ENCODE peak calls at places on chromosomes 2 and 18, in ten cellular contexts. One of them, this sample, is unnamed.
A peak's percentile ranks its signal among the peaks of the same experiment; 100 is the strongest.

GRCh38 chr2:226447896-226448295 is 351.7 kb downstream of the IRS1 start:
- DNase-seq in right cardiac atrium: no peak
- DNase-seq in ELR: peak; percentile 84
- DNase-seq in amniotic stem cell: no peak
- DNase-seq in CD14-positive monocyte: no peak
- DNase-seq in foreskin keratinocyte: peak; percentile 99
- DNase-seq in WTC11: no peak
- DNase-seq in body of pancreas: no peak
- DNase-seq in kidney: no peak
- DNase-seq in LoVo: no peak
- DNase-seq in this sample: no peak

GRCh38 chr2:114426111-114426510 is 16.3 kb upstream of the DPP10 start:
- DNase-seq in right cardiac atrium: no peak
- DNase-seq in ELR: no peak
- DNase-seq in amniotic stem cell: no peak
- DNase-seq in CD14-positive monocyte: no peak
- DNase-seq in foreskin keratinocyte: no peak
- DNase-seq in WTC11: no peak
- DNase-seq in body of pancreas: no peak
- DNase-seq in kidney: no peak
- DNase-seq in LoVo: no peak
- DNase-seq in this sample: no peak

GRCh38 chr2:196399736-196400691 is 228.6 kb upstream of the STK17B start:
- DNase-seq in right cardiac atrium: no peak
- DNase-seq in ELR: peak; percentile 94
- DNase-seq in amniotic stem cell: peak; percentile 85
- DNase-seq in CD14-positive monocyte: no peak
- DNase-seq in foreskin keratinocyte: peak; percentile 88
- DNase-seq in WTC11: no peak
- DNase-seq in body of pancreas: no peak
- DNase-seq in kidney: no peak
- DNase-seq in LoVo: peak; percentile 33
- DNase-seq in this sample: no peak

GRCh38 chr2:239321596-239322413 is 79.0 kb downstream of the HDAC4 start:
- DNase-seq in right cardiac atrium: no peak
- DNase-seq in ELR: no peak
- DNase-seq in amniotic stem cell: no peak
- DNase-seq in CD14-positive monocyte: no peak
- DNase-seq in foreskin keratinocyte: no peak
- DNase-seq in WTC11: no peak
- DNase-seq in body of pancreas: no peak
- DNase-seq in kidney: no peak
- DNase-seq in LoVo: no peak
- DNase-seq in this sample: no peak

GRCh38 chr2:10000541-10000940 is 42.8 kb upstream of the KLF11 start:
- DNase-seq in right cardiac atrium: no peak
- DNase-seq in ELR: no peak
- DNase-seq in amniotic stem cell: no peak
- DNase-seq in CD14-positive monocyte: no peak
- DNase-seq in foreskin keratinocyte: no peak
- DNase-seq in WTC11: no peak
- DNase-seq in body of pancreas: no peak
- DNase-seq in kidney: no peak
- DNase-seq in LoVo: no peak
- DNase-seq in this sample: peak; percentile 5

GRCh38 chr2:46837112-46837454 is 78.5 kb downstream of the MCFD2 start:
- DNase-seq in right cardiac atrium: no peak
- DNase-seq in ELR: no peak
- DNase-seq in amniotic stem cell: no peak
- DNase-seq in CD14-positive monocyte: no peak
- DNase-seq in foreskin keratinocyte: no peak
- DNase-seq in WTC11: no peak
- DNase-seq in body of pancreas: no peak
- DNase-seq in kidney: no peak
- DNase-seq in LoVo: no peak
- DNase-seq in this sample: no peak

GRCh38 chr2:239991689-239992314 is 33.3 kb downstream of the NDUFA10 start:
- DNase-seq in right cardiac atrium: no peak
- DNase-seq in ELR: peak; percentile 70
- DNase-seq in amniotic stem cell: peak; percentile 19
- DNase-seq in CD14-positive monocyte: no peak
- DNase-seq in foreskin keratinocyte: peak; percentile 33
- DNase-seq in WTC11: no peak
- DNase-seq in body of pancreas: no peak
- DNase-seq in kidney: no peak
- DNase-seq in LoVo: peak; percentile 53
- DNase-seq in this sample: no peak

GRCh38 chr2:125397535-125398251 is 1258.3 kb upstream of the GYPC start:
- DNase-seq in right cardiac atrium: no peak
- DNase-seq in ELR: no peak
- DNase-seq in amniotic stem cell: no peak
- DNase-seq in CD14-positive monocyte: no peak
- DNase-seq in foreskin keratinocyte: no peak
- DNase-seq in WTC11: no peak
- DNase-seq in body of pancreas: no peak
- DNase-seq in kidney: no peak
- DNase-seq in LoVo: no peak
- DNase-seq in this sample: no peak

GRCh38 chr18:21242141-21243040 is at the start of gene GREB1L:
- DNase-seq in right cardiac atrium: peak; percentile 86
- DNase-seq in ELR: peak; percentile 73
- DNase-seq in amniotic stem cell: peak; percentile 64
- DNase-seq in CD14-positive monocyte: no peak
- DNase-seq in foreskin keratinocyte: peak; percentile 53
- DNase-seq in WTC11: peak; percentile 77
- DNase-seq in body of pancreas: peak; percentile 29
- DNase-seq in kidney: peak; percentile 74
- DNase-seq in LoVo: no peak
- DNase-seq in this sample: peak; percentile 89

GRCh38 chr18:31450409-31450808 is 2.9 kb downstream of the DSG3 start:
- DNase-seq in right cardiac atrium: no peak
- DNase-seq in ELR: no peak
- DNase-seq in amniotic stem cell: no peak
- DNase-seq in CD14-positive monocyte: no peak
- DNase-seq in foreskin keratinocyte: peak; percentile 76
- DNase-seq in WTC11: no peak
- DNase-seq in body of pancreas: no peak
- DNase-seq in kidney: no peak
- DNase-seq in LoVo: no peak
- DNase-seq in this sample: no peak

GRCh38 chr18:68399721-68400120 is 315.2 kb downstream of the TMX3 start:
- DNase-seq in right cardiac atrium: no peak
- DNase-seq in ELR: no peak
- DNase-seq in amniotic stem cell: no peak
- DNase-seq in CD14-positive monocyte: no peak
- DNase-seq in foreskin keratinocyte: no peak
- DNase-seq in WTC11: no peak
- DNase-seq in body of pancreas: no peak
- DNase-seq in kidney: no peak
- DNase-seq in LoVo: no peak
- DNase-seq in this sample: no peak

GRCh38 chr2:111618577-111618930 is 265.4 kb downstream of the ANAPC1 start:
- DNase-seq in right cardiac atrium: peak; percentile 68
- DNase-seq in ELR: no peak
- DNase-seq in amniotic stem cell: no peak
- DNase-seq in CD14-positive monocyte: peak; percentile 62
- DNase-seq in foreskin keratinocyte: no peak
- DNase-seq in WTC11: no peak
- DNase-seq in body of pancreas: no peak
- DNase-seq in kidney: peak; percentile 78
- DNase-seq in LoVo: no peak
- DNase-seq in this sample: peak; percentile 69

GRCh38 chr2:165825041-165825440 is 31.0 kb upstream of the GALNT3 start:
- DNase-seq in right cardiac atrium: no peak
- DNase-seq in ELR: no peak
- DNase-seq in amniotic stem cell: no peak
- DNase-seq in CD14-positive monocyte: no peak
- DNase-seq in foreskin keratinocyte: no peak
- DNase-seq in WTC11: no peak
- DNase-seq in body of pancreas: peak; percentile 15
- DNase-seq in kidney: no peak
- DNase-seq in LoVo: no peak
- DNase-seq in this sample: no peak

GRCh38 chr2:203809991-203810510 is 57.5 kb upstream of the CTLA4 start:
- DNase-seq in right cardiac atrium: no peak
- DNase-seq in ELR: no peak
- DNase-seq in amniotic stem cell: no peak
- DNase-seq in CD14-positive monocyte: no peak
- DNase-seq in foreskin keratinocyte: no peak
- DNase-seq in WTC11: no peak
- DNase-seq in body of pancreas: no peak
- DNase-seq in kidney: no peak
- DNase-seq in LoVo: no peak
- DNase-seq in this sample: no peak

GRCh38 chr2:232231514-232231913 is 147.0 kb upstream of the ALPP start:
- DNase-seq in right cardiac atrium: no peak
- DNase-seq in ELR: no peak
- DNase-seq in amniotic stem cell: no peak
- DNase-seq in CD14-positive monocyte: no peak
- DNase-seq in foreskin keratinocyte: no peak
- DNase-seq in WTC11: peak; percentile 24
- DNase-seq in body of pancreas: no peak
- DNase-seq in kidney: no peak
- DNase-seq in LoVo: no peak
- DNase-seq in this sample: no peak

GRCh38 chr18:58239879-58240278 is 195.9 kb downstream of the NEDD4L start:
- DNase-seq in right cardiac atrium: no peak
- DNase-seq in ELR: peak; percentile 61
- DNase-seq in amniotic stem cell: no peak
- DNase-seq in CD14-positive monocyte: no peak
- DNase-seq in foreskin keratinocyte: peak; percentile 67
- DNase-seq in WTC11: no peak
- DNase-seq in body of pancreas: no peak
- DNase-seq in kidney: no peak
- DNase-seq in LoVo: no peak
- DNase-seq in this sample: no peak

GRCh38 chr2:33086400-33087015 is 139.8 kb downstream of the LTBP1 start:
- DNase-seq in right cardiac atrium: no peak
- DNase-seq in ELR: peak; percentile 19
- DNase-seq in amniotic stem cell: no peak
- DNase-seq in CD14-positive monocyte: no peak
- DNase-seq in foreskin keratinocyte: no peak
- DNase-seq in WTC11: no peak
- DNase-seq in body of pancreas: peak; percentile 55
- DNase-seq in kidney: no peak
- DNase-seq in LoVo: peak; percentile 14
- DNase-seq in this sample: no peak

GRCh38 chr2:21118302-21118920 is 5.4 kb upstream of the TDRD15 start:
- DNase-seq in right cardiac atrium: no peak
- DNase-seq in ELR: peak; percentile 3
- DNase-seq in amniotic stem cell: no peak
- DNase-seq in CD14-positive monocyte: no peak
- DNase-seq in foreskin keratinocyte: peak; percentile 20
- DNase-seq in WTC11: peak; percentile 29
- DNase-seq in body of pancreas: no peak
- DNase-seq in kidney: no peak
- DNase-seq in LoVo: peak; percentile 6
- DNase-seq in this sample: no peak

GRCh38 chr2:140257692-140258300 is 1477.6 kb upstream of the NXPH2 start:
- DNase-seq in right cardiac atrium: no peak
- DNase-seq in ELR: peak; percentile 19
- DNase-seq in amniotic stem cell: no peak
- DNase-seq in CD14-positive monocyte: no peak
- DNase-seq in foreskin keratinocyte: peak; percentile 71
- DNase-seq in WTC11: no peak
- DNase-seq in body of pancreas: no peak
- DNase-seq in kidney: no peak
- DNase-seq in LoVo: no peak
- DNase-seq in this sample: no peak

GRCh38 chr2:12819098-12819465 is 102.3 kb downstream of the TRIB2 start:
- DNase-seq in right cardiac atrium: peak; percentile 78
- DNase-seq in ELR: peak; percentile 95
- DNase-seq in amniotic stem cell: peak; percentile 87
- DNase-seq in CD14-positive monocyte: no peak
- DNase-seq in foreskin keratinocyte: peak; percentile 94
- DNase-seq in WTC11: no peak
- DNase-seq in body of pancreas: peak; percentile 45
- DNase-seq in kidney: no peak
- DNase-seq in LoVo: no peak
- DNase-seq in this sample: no peak

GRCh38 chr2:222709191-222709891 is 37.9 kb downstream of the MOGAT1 start:
- DNase-seq in right cardiac atrium: peak; percentile 68
- DNase-seq in ELR: peak; percentile 97
- DNase-seq in amniotic stem cell: peak; percentile 55
- DNase-seq in CD14-positive monocyte: peak; percentile 91
- DNase-seq in foreskin keratinocyte: peak; percentile 85
- DNase-seq in WTC11: peak; percentile 26
- DNase-seq in body of pancreas: no peak
- DNase-seq in kidney: peak; percentile 78
- DNase-seq in LoVo: no peak
- DNase-seq in this sample: peak; percentile 86

GRCh38 chr2:112812318-112813042 is 24.1 kb downstream of the IL1B start:
- DNase-seq in right cardiac atrium: no peak
- DNase-seq in ELR: peak; percentile 88
- DNase-seq in amniotic stem cell: peak; percentile 70
- DNase-seq in CD14-positive monocyte: no peak
- DNase-seq in foreskin keratinocyte: peak; percentile 85
- DNase-seq in WTC11: no peak
- DNase-seq in body of pancreas: no peak
- DNase-seq in kidney: no peak
- DNase-seq in LoVo: no peak
- DNase-seq in this sample: no peak

GRCh38 chr2:146623771-146624170 is 1221.1 kb upstream of the ACVR2A start:
- DNase-seq in right cardiac atrium: no peak
- DNase-seq in ELR: no peak
- DNase-seq in amniotic stem cell: peak; percentile 8
- DNase-seq in CD14-positive monocyte: no peak
- DNase-seq in foreskin keratinocyte: no peak
- DNase-seq in WTC11: no peak
- DNase-seq in body of pancreas: no peak
- DNase-seq in kidney: no peak
- DNase-seq in LoVo: no peak
- DNase-seq in this sample: no peak

GRCh38 chr2:232480201-232481190 is 7.1 kb downstream of the ECEL1 start:
- DNase-seq in right cardiac atrium: peak; percentile 30
- DNase-seq in ELR: no peak
- DNase-seq in amniotic stem cell: no peak
- DNase-seq in CD14-positive monocyte: peak; percentile 41
- DNase-seq in foreskin keratinocyte: no peak
- DNase-seq in WTC11: peak; percentile 10
- DNase-seq in body of pancreas: no peak
- DNase-seq in kidney: peak; percentile 64
- DNase-seq in LoVo: no peak
- DNase-seq in this sample: peak; percentile 70

GRCh38 chr18:36518839-36519238 is 221.3 kb downstream of the FHOD3 start:
- DNase-seq in right cardiac atrium: peak; percentile 51
- DNase-seq in ELR: peak; percentile 36
- DNase-seq in amniotic stem cell: no peak
- DNase-seq in CD14-positive monocyte: no peak
- DNase-seq in foreskin keratinocyte: no peak
- DNase-seq in WTC11: no peak
- DNase-seq in body of pancreas: no peak
- DNase-seq in kidney: no peak
- DNase-seq in LoVo: no peak
- DNase-seq in this sample: no peak

GRCh38 chr18:41501848-41502247 is 453.2 kb upstream of the PIK3C3 start:
- DNase-seq in right cardiac atrium: no peak
- DNase-seq in ELR: no peak
- DNase-seq in amniotic stem cell: no peak
- DNase-seq in CD14-positive monocyte: no peak
- DNase-seq in foreskin keratinocyte: peak; percentile 56
- DNase-seq in WTC11: no peak
- DNase-seq in body of pancreas: no peak
- DNase-seq in kidney: no peak
- DNase-seq in LoVo: no peak
- DNase-seq in this sample: no peak

GRCh38 chr2:118048396-118048795 is 34.5 kb upstream of the CCDC93 start:
- DNase-seq in right cardiac atrium: no peak
- DNase-seq in ELR: peak; percentile 37
- DNase-seq in amniotic stem cell: no peak
- DNase-seq in CD14-positive monocyte: no peak
- DNase-seq in foreskin keratinocyte: peak; percentile 43
- DNase-seq in WTC11: no peak
- DNase-seq in body of pancreas: no peak
- DNase-seq in kidney: no peak
- DNase-seq in LoVo: no peak
- DNase-seq in this sample: no peak

GRCh38 chr2:24489942-24490673 is 946 bp upstream of the NCOA1 start:
- DNase-seq in right cardiac atrium: no peak
- DNase-seq in ELR: peak; percentile 62
- DNase-seq in amniotic stem cell: no peak
- DNase-seq in CD14-positive monocyte: no peak
- DNase-seq in foreskin keratinocyte: peak; percentile 70
- DNase-seq in WTC11: no peak
- DNase-seq in body of pancreas: peak; percentile 19
- DNase-seq in kidney: no peak
- DNase-seq in LoVo: peak; percentile 76
- DNase-seq in this sample: no peak

This sample was measured in aorta.